ENCODE peak calls at places on chromosomes 7 and 10, in eight cellular contexts. One of them, this sample, is unnamed.

GRCh38 chr7:40717242-40717641 is 582.4 kb downstream of the SUGCT start:
- DNase-seq in kidney epithelial cell: peak
- DNase-seq in HTR-8/SVneo: peak
- DNase-seq in fibroblast of the conjunctiva: peak
- DNase-seq in H54: peak
- DNase-seq in ecto neural progenitor cell: peak
- DNase-seq in lung microvascular endothelial cell: peak
- DNase-seq in testis: peak
- DNase-seq in this sample: peak

GRCh38 chr10:79129361-79129997 is 60.7 kb downstream of the ZMIZ1 start:
- DNase-seq in lung microvascular endothelial cell: peak
- DNase-seq in HTR-8/SVneo: peak
- DNase-seq in ecto neural progenitor cell: peak
- DNase-seq in testis: no peak
- DNase-seq in fibroblast of the conjunctiva: no peak
- DNase-seq in kidney epithelial cell: no peak
- DNase-seq in H54: peak
- DNase-seq in this sample: no peak

GRCh38 chr7:139658919-139659675 is 118.7 kb downstream of the HIPK2 start:
- DNase-seq in fibroblast of the conjunctiva: no peak
- DNase-seq in kidney epithelial cell: no peak
- DNase-seq in H54: no peak
- DNase-seq in testis: no peak
- DNase-seq in lung microvascular endothelial cell: no peak
- DNase-seq in HTR-8/SVneo: no peak
- DNase-seq in ecto neural progenitor cell: no peak
- DNase-seq in this sample: no peak

GRCh38 chr7:29449569-29450260 is 113.9 kb upstream of the PRR15 start:
- DNase-seq in ecto neural progenitor cell: no peak
- DNase-seq in fibroblast of the conjunctiva: no peak
- DNase-seq in H54: no peak
- DNase-seq in lung microvascular endothelial cell: no peak
- DNase-seq in kidney epithelial cell: no peak
- DNase-seq in HTR-8/SVneo: no peak
- DNase-seq in testis: no peak
- DNase-seq in this sample: no peak

GRCh38 chr7:7790041-7790751 is 71.8 kb upstream of the RPA3 start:
- DNase-seq in HTR-8/SVneo: no peak
- DNase-seq in lung microvascular endothelial cell: no peak
- DNase-seq in H54: no peak
- DNase-seq in fibroblast of the conjunctiva: no peak
- DNase-seq in kidney epithelial cell: no peak
- DNase-seq in testis: no peak
- DNase-seq in ecto neural progenitor cell: no peak
- DNase-seq in this sample: no peak

GRCh38 chr10:95373660-95374059 is 82.9 kb upstream of the PDLIM1 start:
- DNase-seq in testis: no peak
- DNase-seq in fibroblast of the conjunctiva: no peak
- DNase-seq in ecto neural progenitor cell: no peak
- DNase-seq in lung microvascular endothelial cell: no peak
- DNase-seq in kidney epithelial cell: no peak
- DNase-seq in HTR-8/SVneo: no peak
- DNase-seq in H54: no peak
- DNase-seq in this sample: no peak

GRCh38 chr7:44489955-44490350 is 505 bp downstream of the NUDCD3 start:
- DNase-seq in kidney epithelial cell: no peak
- DNase-seq in testis: no peak
- DNase-seq in ecto neural progenitor cell: no peak
- DNase-seq in lung microvascular endothelial cell: peak
- DNase-seq in H54: peak
- DNase-seq in fibroblast of the conjunctiva: no peak
- DNase-seq in HTR-8/SVneo: no peak
- DNase-seq in this sample: peak

GRCh38 chr7:108294595-108294994 is 161.6 kb downstream of the NRCAM start:
- DNase-seq in fibroblast of the conjunctiva: no peak
- DNase-seq in lung microvascular endothelial cell: peak
- DNase-seq in kidney epithelial cell: no peak
- DNase-seq in HTR-8/SVneo: no peak
- DNase-seq in testis: no peak
- DNase-seq in ecto neural progenitor cell: no peak
- DNase-seq in H54: no peak
- DNase-seq in this sample: no peak

GRCh38 chr7:70470751-70471150 is 661.2 kb upstream of the GALNT17 start:
- DNase-seq in H54: no peak
- DNase-seq in testis: no peak
- DNase-seq in lung microvascular endothelial cell: no peak
- DNase-seq in ecto neural progenitor cell: no peak
- DNase-seq in HTR-8/SVneo: no peak
- DNase-seq in kidney epithelial cell: no peak
- DNase-seq in fibroblast of the conjunctiva: no peak
- DNase-seq in this sample: no peak

GRCh38 chr7:73717991-73718405 is 1.5 kb downstream of the STX1A start:
- DNase-seq in testis: no peak
- DNase-seq in HTR-8/SVneo: no peak
- DNase-seq in ecto neural progenitor cell: no peak
- DNase-seq in kidney epithelial cell: peak
- DNase-seq in H54: peak
- DNase-seq in lung microvascular endothelial cell: peak
- DNase-seq in fibroblast of the conjunctiva: no peak
- DNase-seq in this sample: peak

GRCh38 chr10:31288001-31288400 is 31.0 kb upstream of the ZEB1 start:
- DNase-seq in lung microvascular endothelial cell: no peak
- DNase-seq in H54: no peak
- DNase-seq in HTR-8/SVneo: no peak
- DNase-seq in kidney epithelial cell: no peak
- DNase-seq in testis: no peak
- DNase-seq in ecto neural progenitor cell: no peak
- DNase-seq in fibroblast of the conjunctiva: no peak
- DNase-seq in this sample: no peak

GRCh38 chr10:35421553-35422178 is 85.4 kb downstream of the CCNY start:
- DNase-seq in fibroblast of the conjunctiva: peak
- DNase-seq in testis: no peak
- DNase-seq in H54: peak
- DNase-seq in HTR-8/SVneo: peak
- DNase-seq in lung microvascular endothelial cell: peak
- DNase-seq in kidney epithelial cell: peak
- DNase-seq in ecto neural progenitor cell: no peak
- DNase-seq in this sample: peak

GRCh38 chr7:21927693-21928092 is 18.0 kb downstream of the CDCA7L start:
- DNase-seq in H54: no peak
- DNase-seq in fibroblast of the conjunctiva: no peak
- DNase-seq in testis: no peak
- DNase-seq in ecto neural progenitor cell: no peak
- DNase-seq in HTR-8/SVneo: no peak
- DNase-seq in kidney epithelial cell: no peak
- DNase-seq in lung microvascular endothelial cell: no peak
- DNase-seq in this sample: no peak

GRCh38 chr10:46549171-46550075 is 7.0 kb downstream of the GPRIN2 start:
- DNase-seq in H54: no peak
- DNase-seq in lung microvascular endothelial cell: no peak
- DNase-seq in ecto neural progenitor cell: peak
- DNase-seq in kidney epithelial cell: no peak
- DNase-seq in fibroblast of the conjunctiva: no peak
- DNase-seq in HTR-8/SVneo: no peak
- DNase-seq in testis: peak
- DNase-seq in this sample: no peak

GRCh38 chr10:5668429-5668828 is 2.0 kb upstream of the ASB13 start:
- DNase-seq in H54: no peak
- DNase-seq in kidney epithelial cell: no peak
- DNase-seq in ecto neural progenitor cell: no peak
- DNase-seq in HTR-8/SVneo: no peak
- DNase-seq in lung microvascular endothelial cell: no peak
- DNase-seq in fibroblast of the conjunctiva: no peak
- DNase-seq in testis: no peak
- DNase-seq in this sample: no peak

GRCh38 chr10:71212249-71213126 is at the start of gene UNC5B:
- DNase-seq in kidney epithelial cell: no peak
- DNase-seq in ecto neural progenitor cell: peak
- DNase-seq in lung microvascular endothelial cell: peak
- DNase-seq in HTR-8/SVneo: peak
- DNase-seq in testis: peak
- DNase-seq in H54: peak
- DNase-seq in fibroblast of the conjunctiva: peak
- DNase-seq in this sample: peak

GRCh38 chr10:17425584-17426262 is 28.7 kb downstream of the ST8SIA6 start:
- DNase-seq in testis: peak
- DNase-seq in fibroblast of the conjunctiva: no peak
- DNase-seq in HTR-8/SVneo: no peak
- DNase-seq in H54: no peak
- DNase-seq in lung microvascular endothelial cell: peak
- DNase-seq in ecto neural progenitor cell: no peak
- DNase-seq in kidney epithelial cell: no peak
- DNase-seq in this sample: no peak

GRCh38 chr10:20466731-20467130 is 430.4 kb downstream of the NEBL start:
- DNase-seq in ecto neural progenitor cell: no peak
- DNase-seq in H54: peak
- DNase-seq in testis: no peak
- DNase-seq in HTR-8/SVneo: no peak
- DNase-seq in fibroblast of the conjunctiva: peak
- DNase-seq in lung microvascular endothelial cell: no peak
- DNase-seq in kidney epithelial cell: peak
- DNase-seq in this sample: no peak

This sample was measured in HCEC 1CT.